ENCODE peak calls at places on chromosomes 1 and 21, in eight cellular contexts. One of them, this sample, is unnamed.

GRCh38 chr1:4675454-4676186 is 21.2 kb downstream of the AJAP1 start:
- DNase-seq in endodermal cell: no peak
- DNase-seq in A549: no peak
- DNase-seq in PC-9: no peak
- DNase-seq in tibial artery: no peak
- DNase-seq in cardiac fibroblast: no peak
- DNase-seq in foreskin fibroblast: no peak
- DNase-seq in fibroblast of lung: no peak
- DNase-seq in this sample: no peak

GRCh38 chr1:48198970-48199369 is 23.5 kb upstream of the SLC5A9 start:
- DNase-seq in foreskin fibroblast: no peak
- DNase-seq in fibroblast of lung: no peak
- DNase-seq in cardiac fibroblast: no peak
- DNase-seq in tibial artery: no peak
- DNase-seq in A549: no peak
- DNase-seq in endodermal cell: no peak
- DNase-seq in PC-9: no peak
- DNase-seq in this sample: no peak

GRCh38 chr1:198157847-198158765 is 1.3 kb downstream of the NEK7 start:
- DNase-seq in tibial artery: no peak
- DNase-seq in fibroblast of lung: peak; percentile 52
- DNase-seq in cardiac fibroblast: peak; percentile 54
- DNase-seq in endodermal cell: peak; percentile 50
- DNase-seq in PC-9: no peak
- DNase-seq in A549: peak; percentile 12
- DNase-seq in foreskin fibroblast: no peak
- DNase-seq in this sample: peak; percentile 46

GRCh38 chr1:9040659-9041030 is 14.4 kb upstream of the SLC2A7 start:
- DNase-seq in tibial artery: no peak
- DNase-seq in fibroblast of lung: no peak
- DNase-seq in PC-9: no peak
- DNase-seq in foreskin fibroblast: no peak
- DNase-seq in A549: no peak
- DNase-seq in cardiac fibroblast: no peak
- DNase-seq in endodermal cell: no peak
- DNase-seq in this sample: no peak

GRCh38 chr1:179141592-179142244 is 59.8 kb downstream of the TOR3A start:
- DNase-seq in endodermal cell: no peak
- DNase-seq in PC-9: no peak
- DNase-seq in foreskin fibroblast: peak; percentile 69
- DNase-seq in cardiac fibroblast: peak; percentile 90
- DNase-seq in fibroblast of lung: peak; percentile 82
- DNase-seq in tibial artery: no peak
- DNase-seq in A549: peak; percentile 26
- DNase-seq in this sample: peak; percentile 78

GRCh38 chr1:214551052-214551435 is 358 bp downstream of the PTPN14 start:
- DNase-seq in PC-9: peak; percentile 33
- DNase-seq in cardiac fibroblast: peak; percentile 71
- DNase-seq in fibroblast of lung: no peak
- DNase-seq in A549: no peak
- DNase-seq in tibial artery: peak; percentile 46
- DNase-seq in foreskin fibroblast: peak; percentile 44
- DNase-seq in endodermal cell: no peak
- DNase-seq in this sample: no peak

GRCh38 chr1:165595561-165595960 is 35.5 kb upstream of the MGST3 start:
- DNase-seq in endodermal cell: no peak
- DNase-seq in tibial artery: no peak
- DNase-seq in fibroblast of lung: peak; percentile 67
- DNase-seq in cardiac fibroblast: peak; percentile 11
- DNase-seq in foreskin fibroblast: peak; percentile 34
- DNase-seq in A549: no peak
- DNase-seq in PC-9: no peak
- DNase-seq in this sample: peak; percentile 32

GRCh38 chr1:243748706-243749283 is 101.2 kb downstream of the AKT3 start:
- DNase-seq in PC-9: peak; percentile 7
- DNase-seq in A549: peak; percentile 80
- DNase-seq in tibial artery: no peak
- DNase-seq in foreskin fibroblast: peak; percentile 73
- DNase-seq in endodermal cell: no peak
- DNase-seq in cardiac fibroblast: peak; percentile 90
- DNase-seq in fibroblast of lung: peak; percentile 90
- DNase-seq in this sample: peak; percentile 89

GRCh38 chr1:224635356-224635755 is 19.2 kb downstream of the CNIH3 start:
- DNase-seq in cardiac fibroblast: peak; percentile 82
- DNase-seq in A549: no peak
- DNase-seq in PC-9: peak; percentile 37
- DNase-seq in tibial artery: no peak
- DNase-seq in foreskin fibroblast: peak; percentile 89
- DNase-seq in endodermal cell: no peak
- DNase-seq in fibroblast of lung: peak; percentile 78
- DNase-seq in this sample: peak; percentile 80

GRCh38 chr1:100565533-100565932 is 27.6 kb downstream of the GPR88 start:
- DNase-seq in PC-9: no peak
- DNase-seq in tibial artery: no peak
- DNase-seq in endodermal cell: no peak
- DNase-seq in foreskin fibroblast: no peak
- DNase-seq in A549: no peak
- DNase-seq in fibroblast of lung: no peak
- DNase-seq in cardiac fibroblast: no peak
- DNase-seq in this sample: no peak

GRCh38 chr1:156910309-156910782 is 10.1 kb upstream of the LRRC71 start:
- DNase-seq in cardiac fibroblast: peak; percentile 26
- DNase-seq in fibroblast of lung: no peak
- DNase-seq in endodermal cell: peak; percentile 92
- DNase-seq in PC-9: no peak
- DNase-seq in A549: peak; percentile 43
- DNase-seq in tibial artery: no peak
- DNase-seq in foreskin fibroblast: no peak
- DNase-seq in this sample: no peak

GRCh38 chr1:42924249-42925131 is 34.2 kb downstream of the SLC2A1 start:
- DNase-seq in PC-9: peak; percentile 96
- DNase-seq in fibroblast of lung: peak; percentile 86
- DNase-seq in tibial artery: peak; percentile 96
- DNase-seq in cardiac fibroblast: peak; percentile 90
- DNase-seq in endodermal cell: peak; percentile 98
- DNase-seq in foreskin fibroblast: peak; percentile 86
- DNase-seq in A549: peak; percentile 91
- DNase-seq in this sample: peak; percentile 79

GRCh38 chr1:8858888-8859706 is 19.4 kb downstream of the ENO1 start:
- DNase-seq in PC-9: peak; percentile 31
- DNase-seq in fibroblast of lung: peak; percentile 78
- DNase-seq in tibial artery: peak; percentile 41
- DNase-seq in A549: peak; percentile 72
- DNase-seq in cardiac fibroblast: peak; percentile 75
- DNase-seq in foreskin fibroblast: no peak
- DNase-seq in endodermal cell: peak; percentile 75
- DNase-seq in this sample: peak; percentile 78

GRCh38 chr1:7749126-7749525 is 22.0 kb upstream of the VAMP3 start:
- DNase-seq in cardiac fibroblast: no peak
- DNase-seq in PC-9: no peak
- DNase-seq in A549: no peak
- DNase-seq in tibial artery: no peak
- DNase-seq in foreskin fibroblast: no peak
- DNase-seq in fibroblast of lung: no peak
- DNase-seq in endodermal cell: no peak
- DNase-seq in this sample: no peak

GRCh38 chr1:6094246-6094645 is 48.6 kb downstream of the KCNAB2 start:
- DNase-seq in PC-9: no peak
- DNase-seq in cardiac fibroblast: no peak
- DNase-seq in tibial artery: no peak
- DNase-seq in fibroblast of lung: no peak
- DNase-seq in foreskin fibroblast: no peak
- DNase-seq in endodermal cell: no peak
- DNase-seq in A549: no peak
- DNase-seq in this sample: no peak

GRCh38 chr1:6108937-6109636 is 63.4 kb downstream of the KCNAB2 start:
- DNase-seq in foreskin fibroblast: peak; percentile 44
- DNase-seq in endodermal cell: peak; percentile 83
- DNase-seq in tibial artery: no peak
- DNase-seq in fibroblast of lung: peak; percentile 14
- DNase-seq in A549: peak; percentile 69
- DNase-seq in cardiac fibroblast: peak; percentile 60
- DNase-seq in PC-9: peak; percentile 62
- DNase-seq in this sample: peak; percentile 30

GRCh38 chr1:31797216-31797615 is 18.6 kb downstream of the SPOCD1 start:
- DNase-seq in PC-9: no peak
- DNase-seq in foreskin fibroblast: no peak
- DNase-seq in A549: no peak
- DNase-seq in cardiac fibroblast: no peak
- DNase-seq in tibial artery: no peak
- DNase-seq in endodermal cell: no peak
- DNase-seq in fibroblast of lung: no peak
- DNase-seq in this sample: no peak

GRCh38 chr1:154736840-154737239 is 128.9 kb upstream of the ADAR start:
- DNase-seq in fibroblast of lung: no peak
- DNase-seq in endodermal cell: no peak
- DNase-seq in PC-9: no peak
- DNase-seq in cardiac fibroblast: peak; percentile 89
- DNase-seq in tibial artery: no peak
- DNase-seq in A549: peak; percentile 37
- DNase-seq in foreskin fibroblast: peak; percentile 15
- DNase-seq in this sample: peak; percentile 77

GRCh38 chr21:15212214-15212613 is 147.4 kb upstream of the NRIP1 start:
- DNase-seq in fibroblast of lung: no peak
- DNase-seq in tibial artery: no peak
- DNase-seq in cardiac fibroblast: no peak
- DNase-seq in PC-9: no peak
- DNase-seq in foreskin fibroblast: no peak
- DNase-seq in endodermal cell: no peak
- DNase-seq in A549: no peak
- DNase-seq in this sample: no peak

GRCh38 chr1:110050602-110051261 is 16.3 kb downstream of the STRIP1 start:
- DNase-seq in cardiac fibroblast: peak; percentile 40
- DNase-seq in tibial artery: no peak
- DNase-seq in foreskin fibroblast: no peak
- DNase-seq in endodermal cell: no peak
- DNase-seq in PC-9: no peak
- DNase-seq in A549: no peak
- DNase-seq in fibroblast of lung: no peak
- DNase-seq in this sample: peak; percentile 63
- TF ChIP-seq CTCF in cardiac fibroblast: no peak
- TF ChIP-seq CTCF in tibial artery: no peak
- TF ChIP-seq CTCF in foreskin fibroblast: no peak
- TF ChIP-seq CTCF in endodermal cell: no peak
- TF ChIP-seq CTCF in PC-9: no peak
- TF ChIP-seq CTCF in A549: no peak
- TF ChIP-seq CTCF in fibroblast of lung: no peak
- TF ChIP-seq CTCF in this sample: no peak

GRCh38 chr1:202234331-202235002 is 40.9 kb downstream of the LGR6 start:
- DNase-seq in A549: peak; percentile 61
- DNase-seq in PC-9: no peak
- DNase-seq in cardiac fibroblast: peak; percentile 52
- DNase-seq in fibroblast of lung: no peak
- DNase-seq in foreskin fibroblast: no peak
- DNase-seq in tibial artery: no peak
- DNase-seq in endodermal cell: no peak
- DNase-seq in this sample: peak; percentile 57

GRCh38 chr1:202238914-202239313 is 45.3 kb downstream of the LGR6 start:
- DNase-seq in tibial artery: peak; percentile 13
- DNase-seq in endodermal cell: peak; percentile 48
- DNase-seq in PC-9: no peak
- DNase-seq in A549: no peak
- DNase-seq in foreskin fibroblast: no peak
- DNase-seq in fibroblast of lung: no peak
- DNase-seq in cardiac fibroblast: no peak
- DNase-seq in this sample: no peak

GRCh38 chr1:202235856-202236837 is 42.5 kb downstream of the LGR6 start:
- DNase-seq in endodermal cell: peak; percentile 97
- DNase-seq in tibial artery: peak; percentile 68
- DNase-seq in A549: peak; percentile 92
- DNase-seq in cardiac fibroblast: peak; percentile 94
- DNase-seq in fibroblast of lung: peak; percentile 84
- DNase-seq in PC-9: peak; percentile 96
- DNase-seq in foreskin fibroblast: peak; percentile 92
- DNase-seq in this sample: peak; percentile 88

GRCh38 chr1:202235003-202235660 is 41.5 kb downstream of the LGR6 start:
- DNase-seq in tibial artery: peak; percentile 5
- DNase-seq in fibroblast of lung: no peak
- DNase-seq in cardiac fibroblast: no peak
- DNase-seq in foreskin fibroblast: no peak
- DNase-seq in A549: no peak
- DNase-seq in endodermal cell: no peak
- DNase-seq in PC-9: no peak
- DNase-seq in this sample: no peak

DNA sequence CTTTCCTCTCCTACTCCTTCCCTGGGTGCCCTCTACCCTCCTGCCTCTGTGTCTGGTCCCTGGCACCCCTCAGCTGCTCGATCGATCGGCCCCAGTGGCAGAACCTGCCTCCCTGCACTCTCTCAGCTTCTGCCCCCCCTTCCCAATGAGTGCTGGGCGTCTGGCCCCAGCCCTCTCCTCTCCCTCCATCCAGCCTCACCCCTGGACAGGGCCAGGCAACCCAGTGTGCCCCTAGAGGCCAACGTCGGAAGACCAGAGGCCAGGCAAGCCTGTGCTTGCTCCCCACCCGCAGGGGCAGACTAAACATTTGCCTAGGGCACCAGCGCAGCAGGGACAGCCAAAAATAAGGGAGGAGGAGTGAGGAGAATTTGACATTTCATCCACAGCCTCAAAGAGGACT is 43.5 kb downstream of the LGR6 start:
- DNase-seq in cardiac fibroblast: no peak
- DNase-seq in foreskin fibroblast: peak; percentile 13
- DNase-seq in fibroblast of lung: peak; percentile 22
- DNase-seq in A549: peak; percentile 79
- DNase-seq in tibial artery: peak; percentile 21
- DNase-seq in endodermal cell: peak; percentile 95
- DNase-seq in PC-9: peak; percentile 71
- DNase-seq in this sample: no peak
- TF ChIP-seq CTCF in cardiac fibroblast: peak; percentile 60
- TF ChIP-seq CTCF in foreskin fibroblast: peak; percentile 37
- TF ChIP-seq CTCF in fibroblast of lung: peak; percentile 66
- TF ChIP-seq CTCF in A549: peak; percentile 42
- TF ChIP-seq CTCF in tibial artery: peak; percentile 53
- TF ChIP-seq CTCF in endodermal cell: peak; percentile 84
- TF ChIP-seq CTCF in PC-9: peak; percentile 60
- TF ChIP-seq CTCF in this sample: peak; percentile 59

GRCh38 chr1:161180643-161181042 is 3.3 kb upstream of the B4GALT3 start:
- DNase-seq in foreskin fibroblast: no peak
- DNase-seq in fibroblast of lung: peak; percentile 46
- DNase-seq in endodermal cell: no peak
- DNase-seq in tibial artery: no peak
- DNase-seq in A549: peak; percentile 33
- DNase-seq in cardiac fibroblast: peak; percentile 55
- DNase-seq in PC-9: no peak
- DNase-seq in this sample: peak; percentile 27
- TF ChIP-seq CTCF in foreskin fibroblast: peak; percentile 29
- TF ChIP-seq CTCF in fibroblast of lung: peak; percentile 38
- TF ChIP-seq CTCF in endodermal cell: peak; percentile 66
- TF ChIP-seq CTCF in tibial artery: peak; percentile 4
- TF ChIP-seq CTCF in A549: peak; percentile 43
- TF ChIP-seq CTCF in cardiac fibroblast: peak; percentile 35
- TF ChIP-seq CTCF in PC-9: no peak
- TF ChIP-seq CTCF in this sample: peak; percentile 36

DNA sequence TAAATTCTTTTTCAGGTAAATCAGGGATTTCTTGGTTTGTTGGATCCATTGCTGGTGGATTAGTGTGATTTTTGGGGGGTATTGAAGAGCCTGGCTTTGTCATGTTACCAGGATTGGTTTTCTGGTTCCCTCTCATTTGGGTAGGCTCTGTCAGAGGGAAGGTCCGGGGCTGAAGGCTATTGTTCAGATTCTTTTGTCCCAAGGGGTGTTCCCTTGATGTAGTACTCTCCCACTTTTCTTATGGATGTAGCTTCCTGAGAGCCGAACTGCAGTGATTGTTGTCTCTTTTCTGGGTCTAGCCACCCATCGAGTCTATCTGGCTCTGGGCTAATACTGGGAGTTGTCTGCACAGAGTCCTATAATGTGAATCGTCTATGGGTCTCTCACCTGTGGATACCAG is 17.6 kb upstream of the CCSAP start:
- DNase-seq in foreskin fibroblast: no peak
- DNase-seq in A549: no peak
- DNase-seq in tibial artery: no peak
- DNase-seq in endodermal cell: no peak
- DNase-seq in cardiac fibroblast: no peak
- DNase-seq in fibroblast of lung: no peak
- DNase-seq in PC-9: no peak
- DNase-seq in this sample: no peak
- TF ChIP-seq CTCF in foreskin fibroblast: no peak
- TF ChIP-seq CTCF in A549: no peak
- TF ChIP-seq CTCF in tibial artery: no peak
- TF ChIP-seq CTCF in endodermal cell: no peak
- TF ChIP-seq CTCF in cardiac fibroblast: no peak
- TF ChIP-seq CTCF in fibroblast of lung: no peak
- TF ChIP-seq CTCF in PC-9: no peak
- TF ChIP-seq CTCF in this sample: no peak